ENCODE peak calls at places on chromosomes 1 and 21, in six cellular contexts. M is right cardiac atrium, H is NCI-H524 treated with DMSO at 0.1 percent for 48 hours, J is NCI-H1092, Y is upper lobe of left lung, O is EL. D is an unnamed sample.

GRCh38 chr1:3596663-3597598 is 14.4 kb downstream of the MEGF6 start:
- DNase-seq in Y (peak), O (no peak), J (no peak), M (no peak), H (no peak), D (no peak)

GRCh38 chr1:174958396-174958795 is 41.4 kb upstream of the CACYBP start:
- DNase-seq in M (no peak), J (no peak), Y (no peak), H (no peak), O (no peak), D (no peak)

GRCh38 chr1:45200906-45201500 is 5.4 kb downstream of the ZSWIM5 start:
- DNase-seq in M (no peak), Y (no peak), O (peak), H (no peak), J (no peak), D (no peak)

GRCh38 chr1:40664167-40664537 is 1.3 kb downstream of the RIMS3 start:
- DNase-seq in H (peak), J (no peak), M (no peak), O (no peak), Y (no peak), D (no peak)

GRCh38 chr1:117695796-117696505 is 90.1 kb downstream of the TENT5C start:
- DNase-seq in J (no peak), M (peak), Y (no peak), H (no peak), O (peak), D (no peak)

GRCh38 chr1:117638141-117638540 is 32.3 kb downstream of the TENT5C start:
- DNase-seq in O (no peak), J (no peak), M (no peak), H (no peak), Y (no peak), D (no peak)

GRCh38 chr1:6465461-6466005 is 440 bp downstream of the TNFRSF25 start:
- DNase-seq in Y (no peak), O (no peak), H (no peak), M (no peak), J (no peak), D (no peak)

GRCh38 chr1:109910963-109911798 is 532 bp downstream of the CSF1 start:
- DNase-seq in J (no peak), O (no peak), M (no peak), Y (peak), H (no peak), D (no peak)

GRCh38 chr1:229243638-229244037 is 27.3 kb upstream of the RAB4A start:
- DNase-seq in Y (no peak), J (no peak), H (no peak), M (no peak), O (no peak), D (no peak)

GRCh38 chr1:17586172-17586963 is 46.9 kb downstream of the ARHGEF10L start:
- DNase-seq in J (no peak), Y (no peak), H (no peak), M (no peak), O (peak), D (no peak)

GRCh38 chr1:154784924-154785531 is 85.1 kb downstream of the KCNN3 start:
- DNase-seq in M (no peak), Y (no peak), O (no peak), H (no peak), J (no peak), D (no peak)

GRCh38 chr1:182347019-182347418 is 44.6 kb downstream of the GLUL start:
- DNase-seq in H (no peak), J (no peak), O (no peak), Y (no peak), M (no peak), D (no peak)

GRCh38 chr1:7847599-7847998 is 5.3 kb downstream of the UTS2 start:
- DNase-seq in J (no peak), O (peak), Y (no peak), M (no peak), H (no peak), D (no peak)

GRCh38 chr1:119771016-119771415 is 2.3 kb upstream of the HMGCS2 start:
- DNase-seq in O (peak), M (no peak), Y (no peak), J (no peak), H (no peak), D (no peak)

GRCh38 chr1:89576016-89576415 is 51.4 kb downstream of the LRRC8B start:
- DNase-seq in J (no peak), H (no peak), Y (no peak), M (no peak), O (no peak), D (no peak)

GRCh38 chr1:186888367-186888766 is 59.6 kb downstream of the PLA2G4A start:
- DNase-seq in Y (no peak), J (no peak), O (no peak), H (no peak), M (no peak), D (no peak)

GRCh38 chr1:6675936-6676335 is 25.7 kb downstream of the DNAJC11 start:
- DNase-seq in O (no peak), M (no peak), H (no peak), J (no peak), Y (no peak), D (no peak)

GRCh38 chr21:37564341-37564923 is 197.9 kb downstream of the DYRK1A start:
- DNase-seq in J (peak), Y (peak), O (peak), H (peak), M (peak), D (peak)

GRCh38 chr21:15706686-15707085 is 23.1 kb upstream of the USP25 start:
- DNase-seq in Y (no peak), O (peak), M (peak), H (no peak), J (no peak), D (no peak)

GRCh38 chr1:36183309-36183856 is 27.4 kb downstream of the MAP7D1 start:
- DNase-seq in Y (no peak), O (no peak), J (no peak), H (no peak), M (no peak), D (no peak)

GRCh38 chr1:117671781-117672501 is 66.1 kb downstream of the TENT5C start:
- DNase-seq in H (no peak), O (no peak), M (peak), Y (peak), J (no peak), D (peak)

GRCh38 chr21:34886554-34887385 is 162.3 kb downstream of the RUNX1 start:
- DNase-seq in M (peak), H (no peak), J (no peak), O (no peak), Y (peak), D (peak)

GRCh38 chr21:45493401-45494001 is 48.7 kb downstream of the SLC19A1 start:
- DNase-seq in M (no peak), O (no peak), Y (peak), J (no peak), H (no peak), D (no peak)

GRCh38 chr1:14627608-14628489 is 29.4 kb downstream of the KAZN start:
- DNase-seq in H (no peak), M (no peak), O (no peak), J (no peak), Y (no peak), D (no peak)

GRCh38 chr1:34396042-34396441 is 219.3 kb downstream of the C1orf94 start:
- DNase-seq in H (no peak), O (no peak), J (no peak), Y (no peak), M (no peak), D (no peak)

GRCh38 chr1:207748737-207749528 is 2.9 kb upstream of the CD46 start:
- DNase-seq in O (no peak), J (peak), M (no peak), H (no peak), Y (no peak), D (no peak)

GRCh38 chr21:42316891-42317290 is 1.7 kb upstream of the TFF3 start:
- DNase-seq in Y (peak), H (no peak), O (no peak), J (no peak), M (no peak), D (no peak)

GRCh38 chr1:216081445-216081844 is 341.8 kb downstream of the USH2A start:
- DNase-seq in M (no peak), Y (no peak), J (no peak), H (no peak), O (no peak), D (no peak)

GRCh38 chr1:210143465-210144062 is 89.0 kb upstream of the SERTAD4 start:
- DNase-seq in J (peak), O (peak), M (peak), H (no peak), Y (no peak), D (peak)

GRCh38 chr1:41333146-41333784 is 28.0 kb upstream of the FOXO6 start:
- DNase-seq in J (no peak), O (peak), H (no peak), Y (no peak), M (no peak), D (no peak)

GRCh38 chr1:91730781-91731732 is 154.9 kb downstream of the TGFBR3 start:
- DNase-seq in J (no peak), H (no peak), M (peak), O (peak), Y (no peak), D (no peak)

GRCh38 chr1:41493117-41493536 is 8.6 kb upstream of the EDN2 start:
- DNase-seq in J (no peak), O (peak), Y (no peak), M (no peak), H (no peak), D (no peak)

GRCh38 chr21:43864313-43864805 is 664 bp upstream of the AGPAT3 start:
- DNase-seq in O (peak), J (no peak), M (peak), Y (peak), H (no peak), D (peak)

D was measured in Right ventricle myocardium inferior.